ENCODE peak calls at places on chromosomes 3 and 15, in four cellular contexts. One of them, this sample, is unnamed.

GRCh38 chr3:31754575-31755278 is 222.0 kb downstream of the STT3B start:
- DNase-seq in H7: no peak
- DNase-seq in Peyer's patch: no peak
- DNase-seq in myocyte: no peak
- DNase-seq in this sample: no peak

GRCh38 chr15:33008284-33009011 is 186.1 kb downstream of the FMN1 start:
- DNase-seq in H7: no peak
- DNase-seq in Peyer's patch: no peak
- DNase-seq in myocyte: peak; percentile 78
- DNase-seq in this sample: no peak

GRCh38 chr3:52817221-52817620 is 13.3 kb downstream of the ITIH4 start:
- DNase-seq in H7: no peak
- DNase-seq in Peyer's patch: no peak
- DNase-seq in myocyte: no peak
- DNase-seq in this sample: no peak

GRCh38 chr3:98573231-98573728 is 20.1 kb downstream of the CPOX start:
- DNase-seq in H7: peak; percentile 47
- DNase-seq in Peyer's patch: no peak
- DNase-seq in myocyte: peak; percentile 36
- DNase-seq in this sample: peak; percentile 35

GRCh38 chr3:22156868-22157267 is 405.9 kb upstream of the ZNF385D start:
- DNase-seq in H7: peak; percentile 2
- DNase-seq in Peyer's patch: no peak
- DNase-seq in myocyte: no peak
- DNase-seq in this sample: no peak

GRCh38 chr3:123385981-123386380 is 62.9 kb downstream of the ADCY5 start:
- DNase-seq in H7: no peak
- DNase-seq in Peyer's patch: no peak
- DNase-seq in myocyte: no peak
- DNase-seq in this sample: no peak

GRCh38 chr3:33019981-33020380 is 68.5 kb downstream of the CCR4 start:
- DNase-seq in H7: no peak
- DNase-seq in Peyer's patch: no peak
- DNase-seq in myocyte: no peak
- DNase-seq in this sample: no peak

GRCh38 chr3:4994823-4995499 is 15.7 kb downstream of the BHLHE40 start:
- DNase-seq in H7: no peak
- DNase-seq in Peyer's patch: no peak
- DNase-seq in myocyte: peak; percentile 94
- DNase-seq in this sample: no peak

GRCh38 chr3:62601238-62601856 is 228.0 kb upstream of the FEZF2 start:
- DNase-seq in H7: no peak
- DNase-seq in Peyer's patch: no peak
- DNase-seq in myocyte: peak; percentile 80
- DNase-seq in this sample: peak; percentile 41

GRCh38 chr3:124276863-124277515 is 285.1 kb upstream of the ROPN1 start:
- DNase-seq in H7: no peak
- DNase-seq in Peyer's patch: no peak
- DNase-seq in myocyte: no peak
- DNase-seq in this sample: no peak

GRCh38 chr15:69060041-69060481 is 45.6 kb downstream of the NOX5 start:
- DNase-seq in H7: no peak
- DNase-seq in Peyer's patch: no peak
- DNase-seq in myocyte: peak; percentile 77
- DNase-seq in this sample: peak; percentile 89

GRCh38 chr15:30963681-30964080 is 27.7 kb downstream of the MTMR10 start:
- DNase-seq in H7: no peak
- DNase-seq in Peyer's patch: no peak
- DNase-seq in myocyte: no peak
- DNase-seq in this sample: no peak

GRCh38 chr3:120560304-120561250 is 35.6 kb upstream of the NDUFB4 start:
- DNase-seq in H7: peak; percentile 33
- DNase-seq in Peyer's patch: no peak
- DNase-seq in myocyte: no peak
- DNase-seq in this sample: peak; percentile 56

GRCh38 chr3:8239718-8240698 is 261.6 kb upstream of the LMCD1 start:
- DNase-seq in H7: peak; percentile 27
- DNase-seq in Peyer's patch: no peak
- DNase-seq in myocyte: peak; percentile 61
- DNase-seq in this sample: peak; percentile 45

GRCh38 chr15:42143866-42144625 is 12.4 kb downstream of the PLA2G4F start:
- DNase-seq in H7: peak; percentile 34
- DNase-seq in Peyer's patch: no peak
- DNase-seq in myocyte: no peak
- DNase-seq in this sample: no peak

GRCh38 chr15:36645106-36645505 is 65.7 kb downstream of the CDIN1 start:
- DNase-seq in H7: no peak
- DNase-seq in Peyer's patch: no peak
- DNase-seq in myocyte: no peak
- DNase-seq in this sample: peak; percentile 69

GRCh38 chr3:48960841-48961413 is 29.1 kb upstream of the P4HTM start:
- DNase-seq in H7: no peak
- DNase-seq in Peyer's patch: no peak
- DNase-seq in myocyte: no peak
- DNase-seq in this sample: no peak

GRCh38 chr3:13025090-13025489 is 48.1 kb downstream of the IQSEC1 start:
- DNase-seq in H7: no peak
- DNase-seq in Peyer's patch: no peak
- DNase-seq in myocyte: peak; percentile 93
- DNase-seq in this sample: no peak

GRCh38 chr3:25895443-25895842 is 105.6 kb downstream of the OXSM start:
- DNase-seq in H7: no peak
- DNase-seq in Peyer's patch: no peak
- DNase-seq in myocyte: peak; percentile 80
- DNase-seq in this sample: no peak

GRCh38 chr3:35679409-35680080 is 40.2 kb downstream of the ARPP21 start:
- DNase-seq in H7: no peak
- DNase-seq in Peyer's patch: no peak
- DNase-seq in myocyte: peak; percentile 87
- DNase-seq in this sample: no peak

GRCh38 chr15:42402806-42403205 is 43.5 kb downstream of the CAPN3 start:
- DNase-seq in H7: no peak
- DNase-seq in Peyer's patch: no peak
- DNase-seq in myocyte: no peak
- DNase-seq in this sample: no peak

GRCh38 chr3:14598143-14598569 is 53.4 kb upstream of the CCDC174 start:
- DNase-seq in H7: peak; percentile 75
- DNase-seq in Peyer's patch: no peak
- DNase-seq in myocyte: peak; percentile 61
- DNase-seq in this sample: no peak

GRCh38 chr3:184713521-184713920 is 1.7 kb upstream of the MAGEF1 start:
- DNase-seq in H7: no peak
- DNase-seq in Peyer's patch: no peak
- DNase-seq in myocyte: no peak
- DNase-seq in this sample: no peak

GRCh38 chr15:101201411-101202174 is 50.3 kb downstream of the CHSY1 start:
- DNase-seq in H7: peak; percentile 89
- DNase-seq in Peyer's patch: peak; percentile 44
- DNase-seq in myocyte: peak; percentile 95
- DNase-seq in this sample: peak; percentile 43

GRCh38 chr15:73325191-73325980 is 43.4 kb downstream of the HCN4 start:
- DNase-seq in H7: peak; percentile 87
- DNase-seq in Peyer's patch: no peak
- DNase-seq in myocyte: no peak
- DNase-seq in this sample: peak; percentile 9

GRCh38 chr3:65490132-65490531 is 548.6 kb downstream of the MAGI1 start:
- DNase-seq in H7: no peak
- DNase-seq in Peyer's patch: no peak
- DNase-seq in myocyte: no peak
- DNase-seq in this sample: peak; percentile 96

GRCh38 chr3:31416980-31417379 is 115.7 kb upstream of the STT3B start:
- DNase-seq in H7: no peak
- DNase-seq in Peyer's patch: no peak
- DNase-seq in myocyte: no peak
- DNase-seq in this sample: no peak